ENCODE peak calls at places on chromosome 19, in ten cellular contexts. One of them, this sample, is unnamed.

GRCh38 chr19:16191216-16191908 is 6.2 kb downstream of the FAM32A start:
- DNase-seq in left lung: no peak
- DNase-seq in fibroblast of the aortic adventitia: no peak
- DNase-seq in WERI-Rb-1: no peak
- DNase-seq in cardiac fibroblast: no peak
- DNase-seq in tibial artery: peak; percentile 62
- DNase-seq in lower leg skin: no peak
- DNase-seq in thoracic aorta: no peak
- DNase-seq in heart right ventricle: no peak
- DNase-seq in astrocyte of the spinal cord: no peak
- DNase-seq in this sample: no peak

GRCh38 chr19:17685451-17686026 is 2.6 kb downstream of the UNC13A start:
- DNase-seq in left lung: no peak
- DNase-seq in fibroblast of the aortic adventitia: no peak
- DNase-seq in WERI-Rb-1: no peak
- DNase-seq in cardiac fibroblast: no peak
- DNase-seq in tibial artery: no peak
- DNase-seq in lower leg skin: no peak
- DNase-seq in thoracic aorta: no peak
- DNase-seq in heart right ventricle: no peak
- DNase-seq in astrocyte of the spinal cord: no peak
- DNase-seq in this sample: no peak

GRCh38 chr19:8611890-8612806 is 1.6 kb upstream of the ADAMTS10 start:
- DNase-seq in left lung: no peak
- DNase-seq in fibroblast of the aortic adventitia: peak; percentile 90
- DNase-seq in WERI-Rb-1: no peak
- DNase-seq in cardiac fibroblast: peak; percentile 84
- DNase-seq in tibial artery: peak; percentile 89
- DNase-seq in lower leg skin: peak; percentile 73
- DNase-seq in thoracic aorta: peak; percentile 63
- DNase-seq in heart right ventricle: peak; percentile 58
- DNase-seq in astrocyte of the spinal cord: peak; percentile 96
- DNase-seq in this sample: no peak

GRCh38 chr19:17294051-17294891 is 9.0 kb downstream of the ABHD8 start:
- DNase-seq in left lung: no peak
- DNase-seq in fibroblast of the aortic adventitia: no peak
- DNase-seq in WERI-Rb-1: peak; percentile 49
- DNase-seq in cardiac fibroblast: no peak
- DNase-seq in tibial artery: no peak
- DNase-seq in lower leg skin: no peak
- DNase-seq in thoracic aorta: no peak
- DNase-seq in heart right ventricle: no peak
- DNase-seq in astrocyte of the spinal cord: no peak
- DNase-seq in this sample: peak; percentile 67

GRCh38 chr19:43570174-43570791 is 5.0 kb downstream of the XRCC1 start:
- DNase-seq in left lung: no peak
- DNase-seq in fibroblast of the aortic adventitia: no peak
- DNase-seq in WERI-Rb-1: no peak
- DNase-seq in cardiac fibroblast: no peak
- DNase-seq in tibial artery: no peak
- DNase-seq in lower leg skin: no peak
- DNase-seq in thoracic aorta: no peak
- DNase-seq in heart right ventricle: no peak
- DNase-seq in astrocyte of the spinal cord: no peak
- DNase-seq in this sample: no peak

GRCh38 chr19:47573076-47574026 is at the start of gene ZNF541:
- DNase-seq in left lung: peak; percentile 65
- DNase-seq in fibroblast of the aortic adventitia: peak; percentile 35
- DNase-seq in WERI-Rb-1: no peak
- DNase-seq in cardiac fibroblast: peak; percentile 71
- DNase-seq in tibial artery: peak; percentile 82
- DNase-seq in lower leg skin: peak; percentile 50
- DNase-seq in thoracic aorta: peak; percentile 12
- DNase-seq in heart right ventricle: peak; percentile 54
- DNase-seq in astrocyte of the spinal cord: peak; percentile 29
- DNase-seq in this sample: no peak

GRCh38 chr19:38849746-38850230 is at the start of gene HNRNPL:
- DNase-seq in left lung: peak; percentile 99
- DNase-seq in fibroblast of the aortic adventitia: no peak
- DNase-seq in WERI-Rb-1: peak; percentile 99
- DNase-seq in cardiac fibroblast: no peak
- DNase-seq in tibial artery: no peak
- DNase-seq in lower leg skin: no peak
- DNase-seq in thoracic aorta: no peak
- DNase-seq in heart right ventricle: no peak
- DNase-seq in astrocyte of the spinal cord: no peak
- DNase-seq in this sample: peak; percentile 99

GRCh38 chr19:39082745-39083598 is 1.2 kb upstream of the ACP7 start:
- DNase-seq in left lung: no peak
- DNase-seq in fibroblast of the aortic adventitia: peak; percentile 33
- DNase-seq in WERI-Rb-1: no peak
- DNase-seq in cardiac fibroblast: no peak
- DNase-seq in tibial artery: no peak
- DNase-seq in lower leg skin: no peak
- DNase-seq in thoracic aorta: no peak
- DNase-seq in heart right ventricle: no peak
- DNase-seq in astrocyte of the spinal cord: no peak
- DNase-seq in this sample: no peak

GRCh38 chr19:40599331-40600085 is 1.7 kb upstream of the LTBP4 start:
- DNase-seq in left lung: no peak
- DNase-seq in fibroblast of the aortic adventitia: no peak
- DNase-seq in WERI-Rb-1: no peak
- DNase-seq in cardiac fibroblast: no peak
- DNase-seq in tibial artery: peak; percentile 83
- DNase-seq in lower leg skin: no peak
- DNase-seq in thoracic aorta: no peak
- DNase-seq in heart right ventricle: peak; percentile 54
- DNase-seq in astrocyte of the spinal cord: no peak
- DNase-seq in this sample: no peak

GRCh38 chr19:45881909-45882528 is 3.9 kb downstream of the IRF2BP1 start:
- DNase-seq in left lung: no peak
- DNase-seq in fibroblast of the aortic adventitia: no peak
- DNase-seq in WERI-Rb-1: no peak
- DNase-seq in cardiac fibroblast: no peak
- DNase-seq in tibial artery: no peak
- DNase-seq in lower leg skin: no peak
- DNase-seq in thoracic aorta: no peak
- DNase-seq in heart right ventricle: no peak
- DNase-seq in astrocyte of the spinal cord: no peak
- DNase-seq in this sample: no peak

GRCh38 chr19:17209126-17210036 is 5.8 kb upstream of the USE1 start:
- DNase-seq in left lung: no peak
- DNase-seq in fibroblast of the aortic adventitia: no peak
- DNase-seq in WERI-Rb-1: peak; percentile 87
- DNase-seq in cardiac fibroblast: peak; percentile 38
- DNase-seq in tibial artery: no peak
- DNase-seq in lower leg skin: no peak
- DNase-seq in thoracic aorta: no peak
- DNase-seq in heart right ventricle: no peak
- DNase-seq in astrocyte of the spinal cord: peak; percentile 32
- DNase-seq in this sample: peak; percentile 72

GRCh38 chr19:35742121-35742724 is at the start of gene IGFLR1:
- DNase-seq in left lung: peak; percentile 73
- DNase-seq in fibroblast of the aortic adventitia: no peak
- DNase-seq in WERI-Rb-1: no peak
- DNase-seq in cardiac fibroblast: no peak
- DNase-seq in tibial artery: no peak
- DNase-seq in lower leg skin: peak; percentile 47
- DNase-seq in thoracic aorta: no peak
- DNase-seq in heart right ventricle: no peak
- DNase-seq in astrocyte of the spinal cord: no peak
- DNase-seq in this sample: no peak

DNA sequence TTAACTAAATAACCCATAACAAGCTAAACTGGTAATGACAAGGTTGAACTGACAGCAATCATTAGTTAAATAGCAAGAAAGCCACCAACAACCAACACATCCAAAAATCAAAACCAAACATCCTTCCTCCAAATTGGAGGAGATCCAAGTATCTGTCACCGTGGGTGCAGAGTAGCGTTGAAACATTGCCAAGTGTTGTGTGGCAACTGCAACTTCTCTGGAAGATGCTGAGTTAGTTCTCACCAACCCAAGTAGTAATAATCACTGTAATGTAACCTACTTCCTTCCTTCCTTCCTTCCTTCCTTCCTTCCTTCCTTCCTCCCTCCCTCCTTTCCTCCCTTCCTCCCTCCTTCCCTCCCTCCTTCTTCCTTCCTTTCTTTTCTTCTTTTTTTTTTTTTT is 54.7 kb downstream of the TRPM4 start:
- DNase-seq in left lung: no peak
- DNase-seq in fibroblast of the aortic adventitia: peak; percentile 18
- DNase-seq in WERI-Rb-1: no peak
- DNase-seq in cardiac fibroblast: peak; percentile 83
- DNase-seq in tibial artery: no peak
- DNase-seq in lower leg skin: no peak
- DNase-seq in thoracic aorta: no peak
- DNase-seq in heart right ventricle: no peak
- DNase-seq in astrocyte of the spinal cord: no peak
- DNase-seq in this sample: no peak
- TF ChIP-seq CTCF in left lung: no peak
- TF ChIP-seq CTCF in fibroblast of the aortic adventitia: no peak
- TF ChIP-seq CTCF in WERI-Rb-1: no peak
- TF ChIP-seq CTCF in cardiac fibroblast: no peak
- TF ChIP-seq CTCF in tibial artery: no peak
- TF ChIP-seq CTCF in lower leg skin: no peak
- TF ChIP-seq CTCF in thoracic aorta: no peak
- TF ChIP-seq CTCF in heart right ventricle: no peak
- TF ChIP-seq CTCF in astrocyte of the spinal cord: no peak
- TF ChIP-seq CTCF in this sample: no peak

GRCh38 chr19:14406645-14407331 is 12.4 kb downstream of the DDX39A start:
- DNase-seq in left lung: no peak
- DNase-seq in fibroblast of the aortic adventitia: no peak
- DNase-seq in WERI-Rb-1: no peak
- DNase-seq in cardiac fibroblast: no peak
- DNase-seq in tibial artery: no peak
- DNase-seq in lower leg skin: no peak
- DNase-seq in thoracic aorta: no peak
- DNase-seq in heart right ventricle: no peak
- DNase-seq in astrocyte of the spinal cord: no peak
- DNase-seq in this sample: no peak
- TF ChIP-seq CTCF in left lung: no peak
- TF ChIP-seq CTCF in fibroblast of the aortic adventitia: no peak
- TF ChIP-seq CTCF in WERI-Rb-1: no peak
- TF ChIP-seq CTCF in cardiac fibroblast: no peak
- TF ChIP-seq CTCF in tibial artery: no peak
- TF ChIP-seq CTCF in lower leg skin: no peak
- TF ChIP-seq CTCF in thoracic aorta: no peak
- TF ChIP-seq CTCF in heart right ventricle: no peak
- TF ChIP-seq CTCF in astrocyte of the spinal cord: no peak
- TF ChIP-seq CTCF in this sample: no peak

GRCh38 chr19:54481326-54481930 is 8.3 kb upstream of the CDC42EP5 start:
- DNase-seq in left lung: no peak
- DNase-seq in fibroblast of the aortic adventitia: peak; percentile 45
- DNase-seq in WERI-Rb-1: no peak
- DNase-seq in cardiac fibroblast: peak; percentile 40
- DNase-seq in tibial artery: no peak
- DNase-seq in lower leg skin: no peak
- DNase-seq in thoracic aorta: no peak
- DNase-seq in heart right ventricle: peak; percentile 27
- DNase-seq in astrocyte of the spinal cord: no peak
- DNase-seq in this sample: peak; percentile 72
- TF ChIP-seq CTCF in left lung: peak; percentile 56
- TF ChIP-seq CTCF in fibroblast of the aortic adventitia: peak; percentile 79
- TF ChIP-seq CTCF in WERI-Rb-1: peak; percentile 73
- TF ChIP-seq CTCF in cardiac fibroblast: peak; percentile 63
- TF ChIP-seq CTCF in tibial artery: no peak
- TF ChIP-seq CTCF in lower leg skin: no peak
- TF ChIP-seq CTCF in thoracic aorta: peak; percentile 37
- TF ChIP-seq CTCF in heart right ventricle: peak; percentile 78
- TF ChIP-seq CTCF in astrocyte of the spinal cord: peak; percentile 72
- TF ChIP-seq CTCF in this sample: peak; percentile 70

DNA sequence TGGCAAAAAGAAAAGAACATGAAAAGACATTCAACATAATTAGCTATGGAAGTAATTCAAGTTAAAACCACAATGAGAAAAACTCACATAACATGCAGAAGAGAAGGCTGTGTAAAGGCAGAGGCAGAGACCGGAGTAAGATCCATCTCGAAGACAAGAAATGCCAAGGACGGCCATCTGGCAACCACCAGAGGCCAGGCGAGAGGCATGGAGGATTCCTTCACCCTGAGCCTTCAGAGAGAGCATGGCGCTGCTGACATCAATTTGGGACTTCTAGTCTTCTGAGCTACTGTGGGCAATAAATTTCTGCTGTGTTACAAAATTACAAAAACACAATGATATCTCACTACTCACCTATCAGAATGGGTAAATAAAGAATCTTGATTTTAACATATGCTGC is 381.0 kb downstream of the TSHZ3 start:
- DNase-seq in left lung: no peak
- DNase-seq in fibroblast of the aortic adventitia: peak; percentile 2
- DNase-seq in WERI-Rb-1: no peak
- DNase-seq in cardiac fibroblast: no peak
- DNase-seq in tibial artery: no peak
- DNase-seq in lower leg skin: no peak
- DNase-seq in thoracic aorta: no peak
- DNase-seq in heart right ventricle: no peak
- DNase-seq in astrocyte of the spinal cord: no peak
- DNase-seq in this sample: no peak
- TF ChIP-seq CTCF in left lung: no peak
- TF ChIP-seq CTCF in fibroblast of the aortic adventitia: peak; percentile 23
- TF ChIP-seq CTCF in WERI-Rb-1: no peak
- TF ChIP-seq CTCF in cardiac fibroblast: no peak
- TF ChIP-seq CTCF in tibial artery: no peak
- TF ChIP-seq CTCF in lower leg skin: no peak
- TF ChIP-seq CTCF in thoracic aorta: no peak
- TF ChIP-seq CTCF in heart right ventricle: no peak
- TF ChIP-seq CTCF in astrocyte of the spinal cord: no peak
- TF ChIP-seq CTCF in this sample: no peak

DNA sequence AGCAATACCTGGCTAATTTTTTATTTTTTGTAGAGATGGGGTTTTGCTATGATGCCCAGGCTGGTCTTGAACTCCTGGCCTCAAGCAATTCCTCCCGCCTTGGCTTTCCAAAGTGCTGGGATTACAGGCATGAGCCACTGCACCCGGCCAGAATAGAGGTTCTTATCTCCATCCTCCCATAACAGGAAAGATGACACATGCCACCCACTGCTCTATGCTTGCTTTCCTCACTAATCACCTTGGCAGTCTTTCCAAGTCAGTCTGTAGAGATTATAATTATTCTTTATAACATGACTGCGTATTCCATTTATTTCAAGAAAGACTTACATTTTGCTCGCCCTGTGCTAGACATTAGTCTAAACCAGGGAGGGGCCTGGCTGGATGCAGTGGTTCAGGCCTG is 6.7 kb downstream of the VAV1 start:
- DNase-seq in left lung: no peak
- DNase-seq in fibroblast of the aortic adventitia: no peak
- DNase-seq in WERI-Rb-1: no peak
- DNase-seq in cardiac fibroblast: no peak
- DNase-seq in tibial artery: no peak
- DNase-seq in lower leg skin: no peak
- DNase-seq in thoracic aorta: no peak
- DNase-seq in heart right ventricle: no peak
- DNase-seq in astrocyte of the spinal cord: no peak
- DNase-seq in this sample: no peak
- TF ChIP-seq CTCF in left lung: no peak
- TF ChIP-seq CTCF in fibroblast of the aortic adventitia: no peak
- TF ChIP-seq CTCF in WERI-Rb-1: no peak
- TF ChIP-seq CTCF in cardiac fibroblast: no peak
- TF ChIP-seq CTCF in tibial artery: no peak
- TF ChIP-seq CTCF in lower leg skin: no peak
- TF ChIP-seq CTCF in thoracic aorta: no peak
- TF ChIP-seq CTCF in heart right ventricle: no peak
- TF ChIP-seq CTCF in astrocyte of the spinal cord: no peak
- TF ChIP-seq CTCF in this sample: no peak

GRCh38 chr19:42219812-42220750 is at the start of gene ZNF526:
- DNase-seq in left lung: peak; percentile 98
- DNase-seq in fibroblast of the aortic adventitia: peak; percentile 96
- DNase-seq in WERI-Rb-1: peak; percentile 98
- DNase-seq in cardiac fibroblast: peak; percentile 98
- DNase-seq in tibial artery: peak; percentile 98
- DNase-seq in lower leg skin: peak; percentile 97
- DNase-seq in thoracic aorta: peak; percentile 90
- DNase-seq in heart right ventricle: peak; percentile 97
- DNase-seq in astrocyte of the spinal cord: peak; percentile 98
- DNase-seq in this sample: peak; percentile 98
- TF ChIP-seq CTCF in left lung: no peak
- TF ChIP-seq CTCF in fibroblast of the aortic adventitia: no peak
- TF ChIP-seq CTCF in WERI-Rb-1: no peak
- TF ChIP-seq CTCF in cardiac fibroblast: no peak
- TF ChIP-seq CTCF in tibial artery: no peak
- TF ChIP-seq CTCF in lower leg skin: no peak
- TF ChIP-seq CTCF in thoracic aorta: no peak
- TF ChIP-seq CTCF in heart right ventricle: no peak
- TF ChIP-seq CTCF in astrocyte of the spinal cord: peak; percentile 2
- TF ChIP-seq CTCF in this sample: peak; percentile 10